ENCODE peak calls at places on chromosomes 11 and 22, in nine cellular contexts. One of them, this sample, is unnamed.

GRCh38 chr22:25645266-25645665 is 80.8 kb downstream of the GRK3 start:
- DNase-seq in sigmoid colon: no peak
- DNase-seq in CD4-positive, alpha-beta memory T cell: no peak
- DNase-seq in ACHN: no peak
- DNase-seq in AG04450: no peak
- DNase-seq in psoas muscle: no peak
- DNase-seq in epithelial cell of esophagus: no peak
- DNase-seq in HTR-8/SVneo: no peak
- DNase-seq in H9: no peak
- DNase-seq in this sample: no peak

GRCh38 chr11:23405350-23405937 is 545.2 kb upstream of the CCDC179 start:
- DNase-seq in sigmoid colon: peak; percentile 59
- DNase-seq in CD4-positive, alpha-beta memory T cell: no peak
- DNase-seq in ACHN: no peak
- DNase-seq in AG04450: no peak
- DNase-seq in psoas muscle: no peak
- DNase-seq in epithelial cell of esophagus: no peak
- DNase-seq in HTR-8/SVneo: no peak
- DNase-seq in H9: no peak
- DNase-seq in this sample: no peak

GRCh38 chr22:31496735-31497146 is 405 bp downstream of the SFI1 start:
- DNase-seq in sigmoid colon: peak; percentile 76
- DNase-seq in CD4-positive, alpha-beta memory T cell: no peak
- DNase-seq in ACHN: peak; percentile 12
- DNase-seq in AG04450: no peak
- DNase-seq in psoas muscle: peak; percentile 59
- DNase-seq in epithelial cell of esophagus: peak; percentile 6
- DNase-seq in HTR-8/SVneo: no peak
- DNase-seq in H9: no peak
- DNase-seq in this sample: no peak

GRCh38 chr22:17638432-17639237 is at the start of gene BCL2L13:
- DNase-seq in sigmoid colon: peak; percentile 96
- DNase-seq in CD4-positive, alpha-beta memory T cell: peak; percentile 89
- DNase-seq in ACHN: peak; percentile 86
- DNase-seq in AG04450: peak; percentile 70
- DNase-seq in psoas muscle: peak; percentile 97
- DNase-seq in epithelial cell of esophagus: peak; percentile 90
- DNase-seq in HTR-8/SVneo: peak; percentile 88
- DNase-seq in H9: peak; percentile 94
- DNase-seq in this sample: peak; percentile 86

GRCh38 chr11:61267437-61267841 is 26.5 kb downstream of the PGA5 start:
- DNase-seq in sigmoid colon: no peak
- DNase-seq in CD4-positive, alpha-beta memory T cell: no peak
- DNase-seq in ACHN: no peak
- DNase-seq in AG04450: no peak
- DNase-seq in psoas muscle: no peak
- DNase-seq in epithelial cell of esophagus: no peak
- DNase-seq in HTR-8/SVneo: no peak
- DNase-seq in H9: no peak
- DNase-seq in this sample: no peak

GRCh38 chr11:96254087-96254486 is 88.9 kb downstream of the MAML2 start:
- DNase-seq in sigmoid colon: no peak
- DNase-seq in CD4-positive, alpha-beta memory T cell: peak; percentile 47
- DNase-seq in ACHN: no peak
- DNase-seq in AG04450: no peak
- DNase-seq in psoas muscle: no peak
- DNase-seq in epithelial cell of esophagus: peak; percentile 25
- DNase-seq in HTR-8/SVneo: peak; percentile 39
- DNase-seq in H9: no peak
- DNase-seq in this sample: no peak

GRCh38 chr11:56172256-56172835 is 4.1 kb upstream of the OR5J2 start:
- DNase-seq in sigmoid colon: no peak
- DNase-seq in CD4-positive, alpha-beta memory T cell: no peak
- DNase-seq in ACHN: no peak
- DNase-seq in AG04450: no peak
- DNase-seq in psoas muscle: no peak
- DNase-seq in epithelial cell of esophagus: no peak
- DNase-seq in HTR-8/SVneo: no peak
- DNase-seq in H9: no peak
- DNase-seq in this sample: no peak

GRCh38 chr11:100546714-100547113 is 140.4 kb upstream of the ARHGAP42 start:
- DNase-seq in sigmoid colon: no peak
- DNase-seq in CD4-positive, alpha-beta memory T cell: no peak
- DNase-seq in ACHN: peak; percentile 29
- DNase-seq in AG04450: no peak
- DNase-seq in psoas muscle: no peak
- DNase-seq in epithelial cell of esophagus: peak; percentile 96
- DNase-seq in HTR-8/SVneo: peak; percentile 21
- DNase-seq in H9: no peak
- DNase-seq in this sample: no peak

GRCh38 chr11:78840190-78840589 is 265.5 kb upstream of the NARS2 start:
- DNase-seq in sigmoid colon: no peak
- DNase-seq in CD4-positive, alpha-beta memory T cell: no peak
- DNase-seq in ACHN: no peak
- DNase-seq in AG04450: peak; percentile 78
- DNase-seq in psoas muscle: no peak
- DNase-seq in epithelial cell of esophagus: no peak
- DNase-seq in HTR-8/SVneo: no peak
- DNase-seq in H9: no peak
- DNase-seq in this sample: no peak

GRCh38 chr22:28801845-28802594 is 1.7 kb upstream of the XBP1 start:
- DNase-seq in sigmoid colon: no peak
- DNase-seq in CD4-positive, alpha-beta memory T cell: no peak
- DNase-seq in ACHN: no peak
- DNase-seq in AG04450: no peak
- DNase-seq in psoas muscle: no peak
- DNase-seq in epithelial cell of esophagus: no peak
- DNase-seq in HTR-8/SVneo: no peak
- DNase-seq in H9: no peak
- DNase-seq in this sample: no peak

GRCh38 chr11:78268516-78269410 is 80.0 kb downstream of the USP35 start:
- DNase-seq in sigmoid colon: peak; percentile 73
- DNase-seq in CD4-positive, alpha-beta memory T cell: no peak
- DNase-seq in ACHN: no peak
- DNase-seq in AG04450: no peak
- DNase-seq in psoas muscle: peak; percentile 59
- DNase-seq in epithelial cell of esophagus: no peak
- DNase-seq in HTR-8/SVneo: no peak
- DNase-seq in H9: no peak
- DNase-seq in this sample: peak; percentile 18

GRCh38 chr11:103907548-103908455 is 128.6 kb upstream of the DDI1 start:
- DNase-seq in sigmoid colon: no peak
- DNase-seq in CD4-positive, alpha-beta memory T cell: no peak
- DNase-seq in ACHN: no peak
- DNase-seq in AG04450: no peak
- DNase-seq in psoas muscle: no peak
- DNase-seq in epithelial cell of esophagus: peak; percentile 23
- DNase-seq in HTR-8/SVneo: peak; percentile 11
- DNase-seq in H9: no peak
- DNase-seq in this sample: no peak

GRCh38 chr11:123451183-123451907 is 21.3 kb downstream of the GRAMD1B start:
- DNase-seq in sigmoid colon: no peak
- DNase-seq in CD4-positive, alpha-beta memory T cell: no peak
- DNase-seq in ACHN: no peak
- DNase-seq in AG04450: no peak
- DNase-seq in psoas muscle: no peak
- DNase-seq in epithelial cell of esophagus: no peak
- DNase-seq in HTR-8/SVneo: no peak
- DNase-seq in H9: no peak
- DNase-seq in this sample: no peak

GRCh38 chr22:30041881-30042280 is 38.4 kb upstream of the HORMAD2 start:
- DNase-seq in sigmoid colon: peak; percentile 26
- DNase-seq in CD4-positive, alpha-beta memory T cell: no peak
- DNase-seq in ACHN: no peak
- DNase-seq in AG04450: no peak
- DNase-seq in psoas muscle: no peak
- DNase-seq in epithelial cell of esophagus: peak; percentile 72
- DNase-seq in HTR-8/SVneo: no peak
- DNase-seq in H9: no peak
- DNase-seq in this sample: no peak

GRCh38 chr11:79461144-79461543 is 20.3 kb upstream of the TENM4 start:
- DNase-seq in sigmoid colon: no peak
- DNase-seq in CD4-positive, alpha-beta memory T cell: no peak
- DNase-seq in ACHN: peak; percentile 60
- DNase-seq in AG04450: no peak
- DNase-seq in psoas muscle: no peak
- DNase-seq in epithelial cell of esophagus: peak; percentile 76
- DNase-seq in HTR-8/SVneo: no peak
- DNase-seq in H9: no peak
- DNase-seq in this sample: no peak

GRCh38 chr22:49594078-49594477 is 233.6 kb downstream of the BRD1 start:
- DNase-seq in sigmoid colon: no peak
- DNase-seq in CD4-positive, alpha-beta memory T cell: no peak
- DNase-seq in ACHN: no peak
- DNase-seq in AG04450: no peak
- DNase-seq in psoas muscle: no peak
- DNase-seq in epithelial cell of esophagus: no peak
- DNase-seq in HTR-8/SVneo: no peak
- DNase-seq in H9: no peak
- DNase-seq in this sample: no peak

GRCh38 chr22:40855104-40855959 is 1.1 kb downstream of the ST13 start:
- DNase-seq in sigmoid colon: no peak
- DNase-seq in CD4-positive, alpha-beta memory T cell: peak; percentile 21
- DNase-seq in ACHN: peak; percentile 14
- DNase-seq in AG04450: no peak
- DNase-seq in psoas muscle: peak; percentile 53
- DNase-seq in epithelial cell of esophagus: peak; percentile 45
- DNase-seq in HTR-8/SVneo: no peak
- DNase-seq in H9: no peak
- DNase-seq in this sample: no peak

GRCh38 chr11:18022419-18022818 is 9.6 kb upstream of the SERGEF start:
- DNase-seq in sigmoid colon: no peak
- DNase-seq in CD4-positive, alpha-beta memory T cell: no peak
- DNase-seq in ACHN: no peak
- DNase-seq in AG04450: no peak
- DNase-seq in psoas muscle: no peak
- DNase-seq in epithelial cell of esophagus: no peak
- DNase-seq in HTR-8/SVneo: no peak
- DNase-seq in H9: no peak
- DNase-seq in this sample: no peak

GRCh38 chr22:37313376-37314314 is 31.3 kb downstream of the CYTH4 start:
- DNase-seq in sigmoid colon: no peak
- DNase-seq in CD4-positive, alpha-beta memory T cell: no peak
- DNase-seq in ACHN: no peak
- DNase-seq in AG04450: no peak
- DNase-seq in psoas muscle: peak; percentile 40
- DNase-seq in epithelial cell of esophagus: peak; percentile 34
- DNase-seq in HTR-8/SVneo: no peak
- DNase-seq in H9: no peak
- DNase-seq in this sample: no peak

GRCh38 chr11:114366331-114367243 is 33.7 kb downstream of the C11orf71 start:
- DNase-seq in sigmoid colon: no peak
- DNase-seq in CD4-positive, alpha-beta memory T cell: no peak
- DNase-seq in ACHN: peak; percentile 83
- DNase-seq in AG04450: peak; percentile 74
- DNase-seq in psoas muscle: no peak
- DNase-seq in epithelial cell of esophagus: peak; percentile 18
- DNase-seq in HTR-8/SVneo: peak; percentile 63
- DNase-seq in H9: no peak
- DNase-seq in this sample: no peak

GRCh38 chr22:42357634-42358296 is 74.4 kb downstream of the NFAM1 start:
- DNase-seq in sigmoid colon: peak; percentile 78
- DNase-seq in CD4-positive, alpha-beta memory T cell: no peak
- DNase-seq in ACHN: no peak
- DNase-seq in AG04450: no peak
- DNase-seq in psoas muscle: no peak
- DNase-seq in epithelial cell of esophagus: peak; percentile 92
- DNase-seq in HTR-8/SVneo: no peak
- DNase-seq in H9: no peak
- DNase-seq in this sample: no peak

GRCh38 chr11:59053387-59053786 is 32.7 kb upstream of the GLYATL1B start:
- DNase-seq in sigmoid colon: peak; percentile 75
- DNase-seq in CD4-positive, alpha-beta memory T cell: peak; percentile 63
- DNase-seq in ACHN: peak; percentile 61
- DNase-seq in AG04450: peak; percentile 37
- DNase-seq in psoas muscle: peak; percentile 72
- DNase-seq in epithelial cell of esophagus: peak; percentile 64
- DNase-seq in HTR-8/SVneo: no peak
- DNase-seq in H9: peak; percentile 62
- DNase-seq in this sample: peak; percentile 28

GRCh38 chr11:33694346-33695050 is 6.1 kb downstream of the C11orf91 start:
- DNase-seq in sigmoid colon: no peak
- DNase-seq in CD4-positive, alpha-beta memory T cell: no peak
- DNase-seq in ACHN: no peak
- DNase-seq in AG04450: no peak
- DNase-seq in psoas muscle: no peak
- DNase-seq in epithelial cell of esophagus: no peak
- DNase-seq in HTR-8/SVneo: no peak
- DNase-seq in H9: no peak
- DNase-seq in this sample: no peak

GRCh38 chr11:1203505-1204271 is 19.2 kb upstream of the MUC5B start:
- DNase-seq in sigmoid colon: peak; percentile 65
- DNase-seq in CD4-positive, alpha-beta memory T cell: no peak
- DNase-seq in ACHN: no peak
- DNase-seq in AG04450: no peak
- DNase-seq in psoas muscle: peak; percentile 51
- DNase-seq in epithelial cell of esophagus: no peak
- DNase-seq in HTR-8/SVneo: no peak
- DNase-seq in H9: peak; percentile 25
- DNase-seq in this sample: no peak